ENCODE peak calls at places on chromosomes 13 and 19, in seven cellular contexts. Y, W, H, F, M, R and K are unnamed samples.

GRCh38 chr19:53808710-53809125 is 15.4 kb downstream of the NLRP12 start:
- DNase-seq in F (peak), H (no peak), Y (no peak), M (no peak), W (no peak), R (no peak), K (no peak)

GRCh38 chr13:85590231-85590931 is 208.8 kb downstream of the SLITRK6 start:
- DNase-seq in W (no peak), Y (no peak), M (no peak), H (no peak), R (no peak), F (no peak), K (no peak)

GRCh38 chr19:23481043-23481442 is 85.8 kb upstream of the ZNF91 start:
- DNase-seq in R (no peak), Y (no peak), H (no peak), W (no peak), F (no peak), M (no peak), K (no peak)

GRCh38 chr19:54190503-54190941 is 586 bp upstream of the TSEN34 start:
- DNase-seq in Y (peak), F (peak), W (peak), H (peak), R (peak), M (peak), K (peak)

GRCh38 chr19:2820112-2820702 is 539 bp downstream of the ZNF554 start:
- DNase-seq in Y (peak), H (no peak), R (peak), F (no peak), M (peak), W (no peak), K (peak)

GRCh38 chr19:53849237-53849676 is 18.4 kb upstream of the MYADM start:
- DNase-seq in M (no peak), H (no peak), W (no peak), F (peak), R (no peak), Y (no peak), K (no peak)

GRCh38 chr19:28539759-28540158 is 673.2 kb downstream of the UQCRFS1 start:
- DNase-seq in F (no peak), H (no peak), R (no peak), M (no peak), Y (no peak), W (no peak), K (no peak)

GRCh38 chr19:32203161-32203560 is 142.2 kb upstream of the ZNF507 start:
- DNase-seq in H (peak), M (no peak), Y (no peak), R (no peak), F (no peak), W (no peak), K (no peak)

GRCh38 chr13:27276188-27276587 is 5.6 kb downstream of the RASL11A start:
- DNase-seq in H (no peak), W (no peak), M (no peak), Y (no peak), F (peak), R (no peak), K (no peak)

GRCh38 chr19:5452594-5453565 is 2.3 kb upstream of the ZNRF4 start:
- DNase-seq in M (no peak), H (no peak), Y (peak), R (no peak), W (no peak), F (peak), K (no peak)

GRCh38 chr13:111990362-111990761 is 76.6 kb upstream of the SOX1 start:
- DNase-seq in W (no peak), M (no peak), H (no peak), R (no peak), F (no peak), Y (no peak), K (no peak)

GRCh38 chr13:113137656-113138292 is 15.2 kb downstream of the F10 start:
- DNase-seq in Y (no peak), F (no peak), W (no peak), M (no peak), H (no peak), R (no peak), K (no peak)

GRCh38 chr19:38661996-38662395 is 14.5 kb downstream of the ACTN4 start:
- DNase-seq in M (no peak), R (no peak), H (no peak), W (no peak), Y (no peak), F (no peak), K (no peak)

GRCh38 chr19:57888107-57888493 is 737 bp downstream of the ZNF814 start:
- DNase-seq in W (no peak), R (peak), H (no peak), F (peak), M (peak), Y (no peak), K (no peak)

GRCh38 chr13:48448963-48449614 is 36.2 kb upstream of the LPAR6 start:
- DNase-seq in M (no peak), H (no peak), R (no peak), W (no peak), Y (peak), F (peak), K (no peak)

GRCh38 chr13:79910869-79911540 is 429.9 kb downstream of the SPRY2 start:
- DNase-seq in H (no peak), R (no peak), M (no peak), Y (no peak), F (no peak), W (no peak), K (no peak)

GRCh38 chr13:27481766-27482165 is 31.4 kb upstream of the MTIF3 start:
- DNase-seq in M (no peak), R (no peak), H (peak), F (peak), W (no peak), Y (peak), K (no peak)

GRCh38 chr19:15315101-15315500 is 17.2 kb downstream of the BRD4 start:
- DNase-seq in Y (no peak), M (no peak), R (no peak), W (no peak), H (no peak), F (no peak), K (no peak)

GRCh38 chr19:46081928-46082727 is 41.3 kb upstream of the IGFL4 start:
- DNase-seq in W (no peak), H (no peak), M (peak), F (peak), R (peak), Y (peak), K (no peak)

GRCh38 chr13:107339209-107339608 is 771.3 kb upstream of the ARGLU1 start:
- DNase-seq in H (no peak), W (no peak), R (no peak), Y (no peak), F (no peak), M (no peak), K (no peak)

GRCh38 chr19:31214997-31215396 is 134.2 kb downstream of the TSHZ3 start:
- DNase-seq in W (no peak), R (no peak), F (peak), H (no peak), Y (no peak), M (no peak), K (no peak)

GRCh38 chr13:44732503-44733098 is 156.5 kb upstream of the TSC22D1 start:
- DNase-seq in R (no peak), H (no peak), W (no peak), M (no peak), F (peak), Y (no peak), K (no peak)

GRCh38 chr19:19262190-19263057 is 10.7 kb downstream of the TM6SF2 start:
- DNase-seq in H (no peak), M (no peak), F (no peak), Y (peak), R (no peak), W (no peak), K (no peak)

GRCh38 chr13:89832827-89833226 is 1514.7 kb upstream of the MIR17HG start:
- DNase-seq in Y (no peak), F (no peak), H (no peak), R (no peak), M (no peak), W (no peak), K (no peak)

GRCh38 chr13:49627831-49628652 is at the start of gene ARL11:
- DNase-seq in F (no peak), Y (peak), W (peak), H (no peak), R (peak), M (peak), K (peak)

GRCh38 chr19:5949792-5950305 is 28.1 kb downstream of the RANBP3 start:
- DNase-seq in H (no peak), Y (peak), R (no peak), W (peak), M (no peak), F (no peak), K (no peak)

GRCh38 chr19:52665047-52665446 is 26.9 kb upstream of the ZNF83 start:
- DNase-seq in F (no peak), R (no peak), H (no peak), W (no peak), M (no peak), Y (no peak), K (no peak)

GRCh38 chr13:71524245-71525002 is 342.6 kb downstream of the DACH1 start:
- DNase-seq in W (no peak), M (no peak), H (no peak), R (no peak), Y (no peak), F (peak), K (no peak)

GRCh38 chr19:33467851-33468250 is 53.7 kb downstream of the PEPD start:
- DNase-seq in Y (no peak), M (no peak), F (no peak), W (no peak), R (no peak), H (no peak), K (no peak)

DNA sequence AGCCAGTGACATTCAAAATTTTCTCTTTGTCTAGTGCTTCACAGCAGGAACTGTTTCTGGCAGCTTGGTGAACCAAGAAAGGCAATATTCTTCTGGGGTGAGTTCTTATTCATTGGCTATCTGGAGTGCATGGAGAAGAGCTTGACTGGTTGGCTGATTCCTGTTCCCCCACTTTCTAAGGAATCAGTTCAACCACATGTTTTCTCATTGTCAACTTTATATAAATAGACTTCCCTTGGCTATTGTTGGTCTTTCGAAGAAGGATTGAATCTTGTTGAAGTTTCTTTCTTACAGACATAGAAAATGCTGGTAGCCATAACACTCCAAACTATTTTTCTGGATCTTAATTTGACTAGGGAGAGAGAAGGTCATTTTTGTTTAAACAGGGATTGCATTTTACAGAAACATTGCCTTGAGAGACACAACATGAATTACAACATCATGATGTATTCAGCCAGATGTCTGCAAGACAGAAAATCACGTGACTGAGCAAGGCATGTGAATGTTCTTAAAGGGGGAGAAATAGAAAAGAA is 85.2 kb downstream of the EDNRB start:
- DNase-seq in F (peak), R (no peak), M (no peak), H (no peak), W (no peak), Y (no peak), K (no peak)
- TF ChIP-seq CTCF in F (no peak), R (no peak), M (no peak), H (no peak), W (no peak), Y (no peak), K (no peak)

DNA sequence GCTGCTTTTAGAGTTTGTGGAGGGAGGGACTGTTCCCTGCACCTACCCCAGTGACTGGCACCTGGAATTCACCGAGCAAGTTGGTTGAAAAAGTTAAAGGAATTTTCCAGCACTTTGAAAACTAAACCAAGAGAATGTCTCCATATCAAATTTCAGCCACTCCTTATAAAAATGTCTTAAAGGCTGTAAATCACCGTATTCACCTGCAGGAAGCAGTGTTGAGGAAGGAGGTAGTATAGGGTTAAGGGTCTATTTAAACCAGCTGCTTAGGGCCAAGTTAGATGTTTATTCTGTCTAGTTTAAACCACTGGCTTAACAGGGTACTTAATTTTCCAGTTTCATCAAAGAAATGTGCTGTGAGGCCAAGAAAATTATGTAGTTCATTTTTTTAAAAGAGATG is 3.8 kb upstream of the RAB20 start:
- DNase-seq in F (no peak), R (no peak), W (no peak), M (no peak), H (no peak), Y (no peak), K (no peak)
- TF ChIP-seq CTCF in F (no peak), R (no peak), W (peak), M (no peak), H (no peak), Y (no peak), K (no peak)

GRCh38 chr13:94433055-94433947 is 46.2 kb downstream of the DCT start:
- DNase-seq in Y (peak), R (peak), W (no peak), M (no peak), F (no peak), H (no peak), K (no peak)

GRCh38 chr13:94435604-94436226 is 43.8 kb downstream of the DCT start:
- DNase-seq in Y (no peak), M (peak), W (no peak), F (peak), R (peak), H (no peak), K (no peak)

GRCh38 chr13:94431987-94432386 is 47.5 kb downstream of the DCT start:
- DNase-seq in H (no peak), W (no peak), Y (peak), M (no peak), F (no peak), R (no peak), K (no peak)

GRCh38 chr13:94427313-94427712 is 52.2 kb downstream of the DCT start:
- DNase-seq in H (no peak), F (no peak), Y (no peak), M (no peak), R (no peak), W (no peak), K (no peak)

DNA sequence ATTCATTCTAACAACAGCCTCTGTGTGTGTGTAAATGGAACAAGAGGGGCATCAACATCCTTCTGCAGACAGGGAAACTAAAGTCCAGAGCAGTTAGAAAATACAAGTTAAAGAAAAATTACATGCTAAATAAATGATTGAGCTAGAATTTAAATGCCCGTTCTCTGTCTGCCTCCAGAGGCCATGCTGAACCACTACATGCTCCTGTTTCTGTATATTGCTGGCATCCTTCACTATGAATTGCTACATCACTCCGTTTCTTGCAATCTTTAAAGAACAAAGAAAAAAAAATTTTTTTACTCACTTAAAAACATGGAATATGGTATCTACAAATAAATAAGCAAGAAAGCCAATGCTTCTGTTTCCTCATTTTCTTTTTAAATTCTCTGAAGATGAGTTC is 47.9 kb downstream of the DCT start:
- DNase-seq in W (no peak), H (no peak), F (peak), M (no peak), R (no peak), Y (no peak), K (no peak)
- TF ChIP-seq CTCF in W (no peak), H (no peak), F (peak), M (no peak), R (no peak), Y (no peak), K (no peak)

GRCh38 chr19:16660763-16661479 is at the start of gene TMEM38A:
- DNase-seq in R (peak), Y (peak), H (no peak), M (peak), W (peak), F (no peak), K (peak)

GRCh38 chr19:16661480-16662034 is 618 bp downstream of the TMEM38A start:
- DNase-seq in M (peak), W (peak), Y (peak), H (peak), F (peak), R (peak), K (peak)

GRCh38 chr19:16659464-16659831 is 496 bp downstream of the SMIM7 start:
- DNase-seq in W (no peak), H (no peak), F (no peak), M (no peak), Y (no peak), R (no peak), K (no peak)

GRCh38 chr19:16657384-16657783 is 2.6 kb downstream of the SMIM7 start:
- DNase-seq in W (no peak), R (no peak), M (no peak), H (no peak), Y (no peak), F (no peak), K (no peak)

GRCh38 chr19:16659832-16660708 is at the start of gene SMIM7:
- DNase-seq in H (peak), W (peak), R (peak), F (peak), M (peak), Y (peak), K (peak)
- TF ChIP-seq CTCF in H (no peak), W (no peak), R (peak), F (no peak), M (no peak), Y (no peak), K (no peak)

DNA sequence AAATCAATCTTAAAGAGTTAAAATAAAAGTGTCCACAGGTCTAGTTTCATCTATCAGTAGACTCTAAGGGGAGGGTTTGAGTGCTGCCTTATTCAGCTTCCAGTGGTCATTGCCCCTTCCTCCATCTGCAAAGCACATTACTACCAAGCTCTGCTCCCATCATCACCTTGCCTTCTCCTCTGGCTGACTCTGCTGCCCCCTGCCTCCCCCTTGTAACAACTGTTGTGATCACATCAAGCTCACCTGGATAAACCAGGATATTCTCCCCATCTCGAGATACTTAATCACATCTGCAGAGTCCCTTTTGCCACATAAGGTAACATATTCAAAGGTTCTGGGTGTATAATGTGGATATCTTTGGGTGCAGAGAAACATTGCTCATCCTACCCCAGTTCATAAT is 43.3 kb upstream of the GPC6 start:
- DNase-seq in M (no peak), F (no peak), R (no peak), H (no peak), Y (no peak), W (no peak), K (no peak)
- TF ChIP-seq CTCF in M (no peak), F (no peak), R (no peak), H (no peak), Y (no peak), W (no peak), K (no peak)

GRCh38 chr13:95541308-95541707 is 11.2 kb upstream of the CLDN10 start:
- DNase-seq in M (no peak), F (no peak), H (no peak), W (no peak), Y (no peak), R (no peak), K (no peak)

GRCh38 chr13:95540848-95541247 is 11.7 kb upstream of the CLDN10 start:
- DNase-seq in F (no peak), M (no peak), W (no peak), H (no peak), R (no peak), Y (no peak), K (no peak)

GRCh38 chr13:95533545-95534135 is 18.9 kb upstream of the CLDN10 start:
- DNase-seq in M (no peak), R (no peak), W (no peak), F (no peak), Y (no peak), H (no peak), K (no peak)

GRCh38 chr13:95535243-95535642 is 17.3 kb upstream of the CLDN10 start:
- DNase-seq in M (no peak), Y (peak), H (no peak), R (no peak), F (peak), W (no peak), K (no peak)

GRCh38 chr13:95536629-95537241 is 15.8 kb upstream of the CLDN10 start:
- DNase-seq in R (no peak), F (peak), H (no peak), W (no peak), M (no peak), Y (no peak), K (no peak)
- TF ChIP-seq CTCF in R (peak), F (peak), H (no peak), W (peak), M (peak), Y (peak), K (peak)

GRCh38 chr19:35592226-35592625 is 6.3 kb downstream of the PMIS2 start:
- DNase-seq in Y (peak), R (peak), W (no peak), H (no peak), M (peak), F (peak), K (no peak)
- TF ChIP-seq CTCF in Y (peak), R (peak), W (peak), H (no peak), M (peak), F (peak), K (peak)

DNA sequence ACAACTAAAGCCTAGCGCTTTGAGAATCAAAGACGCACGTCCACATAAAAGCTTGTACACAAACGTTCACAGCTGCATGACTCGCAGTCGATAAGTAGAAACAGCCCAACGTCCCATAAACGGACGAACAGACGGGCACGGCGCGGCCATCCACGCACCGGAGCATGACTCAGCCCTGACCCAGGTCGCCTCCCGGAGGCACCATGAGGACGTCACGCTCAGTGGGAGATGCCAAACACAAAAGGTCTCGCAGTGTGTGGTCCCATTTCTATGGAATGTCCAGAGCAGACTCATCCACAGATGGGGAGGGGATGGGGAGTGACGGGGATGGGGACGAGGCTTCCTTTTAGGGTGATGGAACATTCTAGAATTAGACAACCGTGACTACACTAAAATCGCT is 9.4 kb downstream of the POLRMT start:
- DNase-seq in H (no peak), R (no peak), F (peak), Y (no peak), M (no peak), W (no peak), K (no peak)
- TF ChIP-seq CTCF in H (no peak), R (no peak), F (no peak), Y (no peak), M (no peak), W (no peak), K (no peak)

GRCh38 chr13:51444922-51445321 is 7.9 kb downstream of the INTS6 start:
- DNase-seq in R (no peak), Y (no peak), H (no peak), M (no peak), W (no peak), F (peak), K (no peak)
- TF ChIP-seq CTCF in R (no peak), Y (peak), H (no peak), M (no peak), W (no peak), F (no peak), K (no peak)

GRCh38 chr13:60727140-60727539 is 330.1 kb downstream of the TDRD3 start:
- DNase-seq in M (no peak), F (no peak), R (no peak), H (no peak), Y (no peak), W (no peak), K (no peak)
- TF ChIP-seq CTCF in M (no peak), F (no peak), R (no peak), H (no peak), Y (no peak), W (no peak), K (no peak)